ENCODE peak calls at places on chromosomes 13 and 19, in seven cellular contexts. S is epithelial cell of prostate; M is fibroblast of pulmonary artery; K is CD4-positive, alpha-beta T cell; R is cardiac septum; T is spleen; Z is sciatic nerve. P is an unnamed sample.

GRCh38 chr19:45423589-45424190 is at the start of gene ERCC1:
- DNase-seq in S (peak; percentile 90), M (peak; percentile 95), K (no peak), R (peak; percentile 95), T (peak; percentile 95), Z (no peak), P (peak; percentile 97)

GRCh38 chr13:39877134-39877533 is 221.7 kb downstream of the COG6 start:
- DNase-seq in S (no peak), M (no peak), K (no peak), R (no peak), T (no peak), Z (no peak), P (peak; percentile 35)

GRCh38 chr19:33618884-33619283 is 2.9 kb upstream of the CHST8 start:
- DNase-seq in S (no peak), M (no peak), K (no peak), R (no peak), T (no peak), Z (no peak), P (no peak)

GRCh38 chr19:5547881-5548280 is 19.9 kb downstream of the TINCR start:
- DNase-seq in S (no peak), M (peak; percentile 43), K (no peak), R (no peak), T (no peak), Z (no peak), P (peak; percentile 39)

GRCh38 chr13:88376762-88377388 is 705.7 kb downstream of the SLITRK5 start:
- DNase-seq in S (no peak), M (no peak), K (no peak), R (no peak), T (no peak), Z (no peak), P (no peak)

GRCh38 chr13:40692946-40693345 is 26.5 kb upstream of the FOXO1 start:
- DNase-seq in S (no peak), M (no peak), K (no peak), R (no peak), T (no peak), Z (no peak), P (peak; percentile 22)

GRCh38 chr19:33098023-33098652 is 17.2 kb downstream of the GPATCH1 start:
- DNase-seq in S (peak; percentile 18), M (no peak), K (no peak), R (no peak), T (no peak), Z (no peak), P (no peak)

GRCh38 chr13:44293908-44294735 is 79.5 kb upstream of the SERP2 start:
- DNase-seq in S (no peak), M (peak; percentile 64), K (no peak), R (no peak), T (no peak), Z (no peak), P (peak; percentile 44)

GRCh38 chr13:39968646-39969475 is 313.4 kb downstream of the COG6 start:
- DNase-seq in S (no peak), M (no peak), K (no peak), R (no peak), T (no peak), Z (no peak), P (no peak)

GRCh38 chr13:90315061-90315460 is 1032.4 kb upstream of the MIR17HG start:
- DNase-seq in S (no peak), M (no peak), K (no peak), R (no peak), T (no peak), Z (no peak), P (no peak)

GRCh38 chr19:14375582-14376291 is 5.5 kb upstream of the ADGRE5 start:
- DNase-seq in S (no peak), M (peak; percentile 11), K (no peak), R (peak; percentile 82), T (peak; percentile 84), Z (no peak), P (peak; percentile 13)